ENCODE peak calls at places on chromosomes 4 and X, in seven cellular contexts. C is lower leg skin, H is tibial nerve, O is transverse colon, N is uterus, M is stomach, L is thyroid gland. J is an unnamed sample.

GRCh38 chr4:30757357-30757756 is 37.2 kb downstream of the PCDH7 start:
- DNase-seq in C (no peak), H (no peak), O (no peak), N (no peak), M (no peak), L (no peak), J (no peak)

GRCh38 chr4:87953776-87954175 is 21.7 kb upstream of the SPP1 start:
- DNase-seq in C (no peak), H (no peak), O (no peak), N (no peak), M (no peak), L (no peak), J (no peak)

GRCh38 chr4:184437988-184438774 is 36.2 kb downstream of the IRF2 start:
- DNase-seq in C (no peak), H (no peak), O (no peak), N (no peak), M (no peak), L (no peak), J (no peak)

GRCh38 chr4:84497835-84498202 is 1.3 kb downstream of the NKX6-1 start:
- DNase-seq in C (no peak), H (no peak), O (no peak), N (no peak), M (no peak), L (no peak), J (no peak)

GRCh38 chr4:115972967-115973366 is 859.5 kb upstream of the NDST4 start:
- DNase-seq in C (no peak), H (no peak), O (no peak), N (no peak), M (no peak), L (no peak), J (no peak)

GRCh38 chrX:45537936-45538335 is 337.3 kb upstream of the DIPK2B start:
- DNase-seq in C (no peak), H (no peak), O (no peak), N (no peak), M (no peak), L (no peak), J (no peak)

GRCh38 chr4:169823685-169824084 is 65.9 kb upstream of the HPF1 start:
- DNase-seq in C (no peak), H (no peak), O (peak), N (no peak), M (no peak), L (peak), J (peak)

GRCh38 chr4:145098675-145099037 is 545 bp downstream of the ABCE1 start:
- DNase-seq in C (peak), H (peak), O (peak), N (no peak), M (no peak), L (peak), J (no peak)

GRCh38 chr4:24765331-24765990 is 29.9 kb upstream of the SOD3 start:
- DNase-seq in C (no peak), H (no peak), O (no peak), N (no peak), M (no peak), L (no peak), J (no peak)

GRCh38 chr4:15333692-15334633 is 93.9 kb upstream of the C1QTNF7 start:
- DNase-seq in C (no peak), H (no peak), O (no peak), N (no peak), M (no peak), L (no peak), J (no peak)

GRCh38 chrX:23365541-23365940 is 30.9 kb downstream of the PTCHD1 start:
- DNase-seq in C (no peak), H (no peak), O (no peak), N (no peak), M (peak), L (no peak), J (no peak)

GRCh38 chr4:109295081-109295480 is 7.4 kb downstream of the COL25A1 start:
- DNase-seq in C (no peak), H (no peak), O (no peak), N (no peak), M (no peak), L (no peak), J (no peak)

GRCh38 chr4:86508436-86508835 is 85.7 kb upstream of the PTPN13 start:
- DNase-seq in C (no peak), H (no peak), O (no peak), N (no peak), M (no peak), L (no peak), J (no peak)

GRCh38 chr4:101191302-101192098 is 155.8 kb downstream of the PPP3CA start:
- DNase-seq in C (peak), H (peak), O (peak), N (peak), M (peak), L (peak), J (no peak)

GRCh38 chr4:182878633-182879495 is 38.3 kb downstream of the DCTD start:
- DNase-seq in C (no peak), H (no peak), O (no peak), N (no peak), M (no peak), L (no peak), J (no peak)

GRCh38 chr4:181146031-181146430 is 1097.2 kb upstream of the TENM3 start:
- DNase-seq in C (no peak), H (no peak), O (no peak), N (no peak), M (no peak), L (no peak), J (no peak)

GRCh38 chrX:103629295-103630170 is 758 bp downstream of the TCEAL1 start:
- DNase-seq in C (peak), H (peak), O (peak), N (peak), M (peak), L (peak), J (no peak)
- TF ChIP-seq POLR2A in C (no peak), H (peak), O (peak), N (peak), M (no peak), L (no peak), J (peak)

GRCh38 chrX:15529165-15529564 is 28.6 kb downstream of the BMX start:
- DNase-seq in C (no peak), H (no peak), O (no peak), N (no peak), M (no peak), L (no peak), J (no peak)

GRCh38 chrX:15524417-15524816 is 23.8 kb downstream of the BMX start:
- DNase-seq in C (no peak), H (no peak), O (no peak), N (no peak), M (no peak), L (no peak), J (no peak)

GRCh38 chrX:15525664-15526416 is 25.2 kb downstream of the BMX start:
- DNase-seq in C (no peak), H (no peak), O (no peak), N (no peak), M (no peak), L (no peak), J (no peak)

GRCh38 chrX:15530318-15530717 is 29.7 kb downstream of the BMX start:
- DNase-seq in C (no peak), H (no peak), O (no peak), N (no peak), M (no peak), L (no peak), J (no peak)
- TF ChIP-seq POLR2A in C (no peak), H (no peak), O (no peak), N (no peak), M (no peak), L (no peak), J (no peak)

GRCh38 chrX:152941328-152942111 is 43.7 kb downstream of the ZNF185 start:
- DNase-seq in C (peak), H (peak), O (peak), N (peak), M (peak), L (peak), J (peak)
- TF ChIP-seq POLR2A in C (no peak), H (no peak), O (no peak), N (peak), M (no peak), L (no peak), J (peak)

DNA sequence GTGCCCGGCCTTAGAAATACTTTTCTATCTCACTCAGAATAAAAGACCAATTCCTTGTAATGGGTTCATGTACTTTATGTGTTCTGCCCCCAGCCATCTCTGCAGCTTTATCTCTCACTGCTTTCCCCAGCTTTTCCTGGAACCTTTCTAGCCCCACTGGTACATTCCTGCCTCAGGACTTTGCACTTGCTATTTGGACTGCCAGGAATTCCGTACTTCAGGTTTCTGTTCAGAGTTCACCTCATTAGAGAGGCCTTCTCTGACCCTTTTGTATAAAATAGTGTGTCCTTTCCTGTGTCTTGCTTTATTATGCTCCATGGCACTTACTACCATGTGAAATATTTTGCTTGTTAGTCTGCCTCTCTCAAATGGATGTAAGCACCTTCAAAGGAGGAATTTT is 112.5 kb downstream of the PDLIM5 start:
- DNase-seq in C (no peak), H (no peak), O (no peak), N (no peak), M (no peak), L (no peak), J (no peak)
- TF ChIP-seq POLR2A in C (no peak), H (no peak), O (no peak), N (no peak), M (no peak), L (no peak), J (no peak)

DNA sequence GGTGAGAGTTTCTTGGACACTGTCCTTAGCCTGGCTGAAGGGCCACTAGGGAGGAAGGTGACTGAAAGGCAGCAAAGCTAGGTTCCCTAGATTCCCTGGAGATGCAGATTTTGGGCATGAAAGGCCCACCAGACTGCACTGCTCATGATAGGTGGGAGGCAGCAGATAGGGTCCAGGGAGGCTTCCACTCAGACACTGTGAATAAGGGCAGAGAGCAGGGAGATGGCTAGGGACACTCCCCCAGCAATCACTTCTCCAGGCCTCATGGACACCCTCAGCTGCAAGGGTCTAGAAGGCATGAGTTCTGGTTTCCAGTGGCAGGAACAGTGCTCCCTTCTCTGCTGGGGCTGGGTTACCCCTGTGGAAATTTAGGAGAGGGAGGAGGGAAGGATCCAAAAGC is 20.1 kb downstream of the ARMCX2 start:
- DNase-seq in C (no peak), H (no peak), O (no peak), N (no peak), M (no peak), L (no peak), J (no peak)
- TF ChIP-seq POLR2A in C (no peak), H (no peak), O (no peak), N (no peak), M (no peak), L (no peak), J (no peak)